ENCODE peak calls at places on chromosome X, in seven cellular contexts. T is left ventricle myocardium inferior, U is right lobe of liver, W is neural progenitor cell, D is AG10803, L is kidney, X is suprapubic skin. P is an unnamed sample.

GRCh38 chrX:49792376-49792775 is 36.7 kb upstream of the PAGE4 start:
- DNase-seq in T (no peak), U (no peak), W (no peak), D (no peak), L (no peak), X (no peak), P (no peak)

GRCh38 chrX:43655961-43656494 is at the start of gene MAOA:
- DNase-seq in T (peak), U (peak), W (peak), D (no peak), L (peak), X (peak), P (no peak)

GRCh38 chrX:119072771-119073170 is at the start of gene CT47C1:
- DNase-seq in T (no peak), U (no peak), W (no peak), D (no peak), L (no peak), X (no peak), P (no peak)

GRCh38 chrX:123184858-123185251 is 777 bp downstream of the GRIA3 start:
- DNase-seq in T (no peak), U (peak), W (peak), D (peak), L (no peak), X (no peak), P (no peak)

GRCh38 chrX:135605906-135606305 is 85.4 kb downstream of the INTS6L start:
- DNase-seq in T (no peak), U (no peak), W (no peak), D (no peak), L (no peak), X (no peak), P (no peak)

GRCh38 chrX:16186380-16187007 is 19.2 kb downstream of the MAGEB17 start:
- DNase-seq in T (no peak), U (no peak), W (no peak), D (no peak), L (no peak), X (no peak), P (no peak)

GRCh38 chrX:135543924-135544323 is 23.5 kb downstream of the INTS6L start:
- DNase-seq in T (no peak), U (no peak), W (peak), D (no peak), L (no peak), X (no peak), P (no peak)

GRCh38 chrX:136147320-136147901 is at the start of gene FHL1:
- DNase-seq in T (peak), U (peak), W (peak), D (no peak), L (peak), X (no peak), P (no peak)

GRCh38 chrX:74422576-74423288 is 1.4 kb downstream of the SLC16A2 start:
- DNase-seq in T (peak), U (peak), W (peak), D (peak), L (peak), X (peak), P (peak)

GRCh38 chrX:101081257-101081656 is 2.6 kb downstream of the TMEM35A start:
- DNase-seq in T (no peak), U (no peak), W (no peak), D (no peak), L (no peak), X (no peak), P (no peak)

GRCh38 chrX:107823456-107823855 is 2.2 kb upstream of the MID2 start:
- DNase-seq in T (no peak), U (no peak), W (no peak), D (peak), L (no peak), X (no peak), P (peak)

GRCh38 chrX:22192419-22193086 is 80.2 kb upstream of the CBLL2 start:
- DNase-seq in T (peak), U (peak), W (peak), D (peak), L (peak), X (peak), P (peak)

GRCh38 chrX:3712870-3713224 is 602 bp downstream of the PRKX start:
- DNase-seq in T (peak), U (no peak), W (no peak), D (no peak), L (peak), X (peak), P (no peak)

GRCh38 chrX:53435997-53436396 is 1.8 kb upstream of the HSD17B10 start:
- DNase-seq in T (peak), U (peak), W (peak), D (peak), L (peak), X (no peak), P (peak)

GRCh38 chrX:107135076-107135964 is 16.7 kb upstream of the RBM41 start:
- DNase-seq in T (no peak), U (no peak), W (no peak), D (peak), L (no peak), X (no peak), P (no peak)

GRCh38 chrX:134898450-134898849 is 92.3 kb upstream of the SMIM10 start:
- DNase-seq in T (no peak), U (no peak), W (no peak), D (no peak), L (no peak), X (no peak), P (no peak)

GRCh38 chrX:79117078-79117477 is 27.4 kb upstream of the GPR174 start:
- DNase-seq in T (no peak), U (no peak), W (no peak), D (no peak), L (no peak), X (no peak), P (no peak)

GRCh38 chrX:120775959-120776358 is 99.7 kb downstream of the CT47B1 start:
- DNase-seq in T (no peak), U (no peak), W (no peak), D (no peak), L (no peak), X (no peak), P (no peak)

GRCh38 chrX:71612256-71612655 is 6.1 kb downstream of the CXCR3 start:
- DNase-seq in T (no peak), U (no peak), W (no peak), D (no peak), L (no peak), X (no peak), P (no peak)

GRCh38 chrX:15619053-15619772 is 18.5 kb upstream of the ACE2 start:
- DNase-seq in T (no peak), U (no peak), W (no peak), D (peak), L (no peak), X (no peak), P (no peak)

GRCh38 chrX:137164329-137164728 is 130.5 kb upstream of the GPR101 start:
- DNase-seq in T (no peak), U (no peak), W (no peak), D (no peak), L (no peak), X (no peak), P (no peak)

GRCh38 chrX:42220083-42220482 is 296.7 kb upstream of the CASK start:
- DNase-seq in T (no peak), U (no peak), W (no peak), D (no peak), L (no peak), X (no peak), P (no peak)

GRCh38 chrX:72002886-72003285 is 92.2 kb downstream of the NHSL2 start:
- DNase-seq in T (no peak), U (no peak), W (no peak), D (peak), L (no peak), X (no peak), P (peak)

GRCh38 chrX:80432863-80433262 is 12.6 kb downstream of the TENT5D start:
- DNase-seq in T (no peak), U (no peak), W (no peak), D (peak), L (no peak), X (no peak), P (no peak)

GRCh38 chrX:40012800-40013682 is 84.7 kb downstream of the BCOR start:
- DNase-seq in T (peak), U (peak), W (peak), D (peak), L (peak), X (peak), P (no peak)

GRCh38 chrX:137432609-137433008 is 133.3 kb upstream of the ZIC3 start:
- DNase-seq in T (no peak), U (no peak), W (peak), D (no peak), L (no peak), X (no peak), P (peak)

GRCh38 chrX:13152511-13152868 is 108.1 kb upstream of the FAM9C start:
- DNase-seq in T (no peak), U (no peak), W (no peak), D (no peak), L (no peak), X (no peak), P (no peak)

GRCh38 chrX:6227445-6227820 is 1.2 kb downstream of the NLGN4X start:
- DNase-seq in T (no peak), U (no peak), W (peak), D (no peak), L (no peak), X (no peak), P (no peak)

GRCh38 chrX:55135171-55135570 is 46.4 kb downstream of the PAGE2 start:
- DNase-seq in T (no peak), U (peak), W (peak), D (peak), L (no peak), X (no peak), P (peak)

GRCh38 chrX:13380230-13380629 is 60.4 kb upstream of the ATXN3L start:
- DNase-seq in T (no peak), U (no peak), W (no peak), D (peak), L (no peak), X (no peak), P (no peak)

GRCh38 chrX:154298312-154298711 is 2.7 kb downstream of the TKTL1 start:
- DNase-seq in T (no peak), U (no peak), W (no peak), D (no peak), L (no peak), X (no peak), P (no peak)

GRCh38 chrX:54921427-54922021 is 900 bp downstream of the TRO start:
- DNase-seq in T (peak), U (no peak), W (peak), D (peak), L (peak), X (no peak), P (peak)

GRCh38 chrX:53445977-53446376 is 11.8 kb upstream of the HSD17B10 start:
- DNase-seq in T (no peak), U (peak), W (peak), D (peak), L (no peak), X (no peak), P (no peak)

GRCh38 chrX:139750390-139750789 is 42.4 kb upstream of the MCF2 start:
- DNase-seq in T (no peak), U (no peak), W (no peak), D (peak), L (no peak), X (no peak), P (no peak)

GRCh38 chrX:68504237-68504636 is 5.4 kb downstream of the YIPF6 start:
- DNase-seq in T (no peak), U (no peak), W (no peak), D (peak), L (no peak), X (no peak), P (no peak)

GRCh38 chrX:66728818-66729271 is 90.0 kb upstream of the EDA2R start:
- DNase-seq in T (peak), U (peak), W (peak), D (peak), L (peak), X (no peak), P (peak)

GRCh38 chrX:2452799-2453198 is 48.0 kb downstream of the DHRSX start:
- DNase-seq in T (no peak), U (no peak), W (no peak), D (no peak), L (no peak), X (no peak), P (no peak)
- TF ChIP-seq CTCF in T (no peak), U (no peak), W (no peak), D (no peak), L (no peak), X (no peak), P (no peak)

GRCh38 chrX:500481-501010 is 113.8 kb upstream of the PPP2R3B start:
- DNase-seq in T (no peak), U (no peak), W (no peak), D (no peak), L (no peak), X (no peak), P (no peak)
- H3K4me3 ChIP-seq in T (no peak), U (no peak), W (peak), D (no peak), L (no peak), X (no peak), P (no peak)

DNA sequence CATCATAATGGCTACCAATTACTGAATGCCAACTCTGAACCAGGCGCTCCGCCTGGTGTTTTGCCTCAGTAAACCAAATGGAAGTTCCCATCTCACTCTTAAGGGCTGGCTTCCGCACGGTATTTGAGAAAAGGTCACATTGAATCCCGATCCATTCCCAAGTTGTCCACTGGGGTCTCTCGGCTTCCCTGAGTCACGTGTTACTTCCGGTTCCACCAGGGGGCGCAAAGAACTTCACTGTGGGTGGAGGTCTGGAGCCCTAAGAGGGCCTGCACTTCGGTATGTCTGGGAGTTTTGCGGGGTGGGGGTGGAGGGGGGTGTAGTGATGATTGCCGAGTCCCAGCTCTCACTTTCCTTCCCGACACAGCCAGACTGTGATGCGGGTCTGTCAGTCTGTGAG is 13.4 kb upstream of the NHS start:
- DNase-seq in T (no peak), U (no peak), W (peak), D (no peak), L (no peak), X (no peak), P (no peak)
- TF ChIP-seq CTCF in T (no peak), U (no peak), W (peak), D (peak), L (peak), X (no peak), P (peak)

DNA sequence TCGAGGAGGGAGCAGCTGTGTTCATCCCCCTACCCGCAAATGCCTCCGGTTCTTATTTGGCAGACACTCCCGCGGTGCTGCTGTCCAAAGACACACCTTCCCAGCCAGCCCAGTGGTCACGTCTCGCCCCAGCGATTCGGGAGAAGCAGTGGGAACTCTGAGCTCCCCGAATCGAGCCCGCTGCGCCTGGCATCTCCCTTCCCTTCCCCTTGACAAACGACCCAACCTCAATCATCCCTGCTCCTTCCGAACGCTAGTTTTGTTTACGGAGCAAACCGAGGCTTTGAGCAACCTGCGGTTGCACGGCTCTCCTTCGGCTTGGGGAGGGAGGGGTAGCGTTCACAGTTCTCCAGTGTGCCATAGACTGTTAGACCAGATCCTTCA is 299 bp upstream of the FRMPD4 start:
- DNase-seq in T (no peak), U (no peak), W (peak), D (no peak), L (no peak), X (no peak), P (no peak)
- H3K4me3 ChIP-seq in T (peak), U (no peak), W (peak), D (peak), L (peak), X (peak), P (peak)

DNA sequence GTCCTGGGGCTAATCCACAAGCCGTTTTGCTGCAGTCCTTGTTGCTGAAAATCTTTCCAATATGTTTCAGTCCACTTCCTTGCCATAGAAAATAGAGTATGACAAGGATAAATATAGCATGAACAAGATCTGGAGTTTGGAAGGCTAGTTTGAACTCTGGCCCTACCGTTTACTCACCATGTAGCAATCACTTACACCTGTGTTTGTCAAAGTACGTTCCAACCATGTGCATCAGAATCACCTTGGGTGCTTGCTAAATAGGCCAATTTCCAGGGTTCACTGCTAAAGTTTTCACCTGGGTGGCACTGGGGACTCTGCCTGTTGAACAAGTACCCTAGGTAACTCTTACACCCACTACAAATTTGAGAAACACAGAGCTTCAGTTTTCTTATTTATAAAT is 188.9 kb downstream of the ENOX2 start:
- DNase-seq in T (no peak), U (no peak), W (no peak), D (no peak), L (no peak), X (no peak), P (no peak)
- TF ChIP-seq CTCF in T (no peak), U (no peak), W (no peak), D (no peak), L (no peak), X (no peak), P (no peak)

DNA sequence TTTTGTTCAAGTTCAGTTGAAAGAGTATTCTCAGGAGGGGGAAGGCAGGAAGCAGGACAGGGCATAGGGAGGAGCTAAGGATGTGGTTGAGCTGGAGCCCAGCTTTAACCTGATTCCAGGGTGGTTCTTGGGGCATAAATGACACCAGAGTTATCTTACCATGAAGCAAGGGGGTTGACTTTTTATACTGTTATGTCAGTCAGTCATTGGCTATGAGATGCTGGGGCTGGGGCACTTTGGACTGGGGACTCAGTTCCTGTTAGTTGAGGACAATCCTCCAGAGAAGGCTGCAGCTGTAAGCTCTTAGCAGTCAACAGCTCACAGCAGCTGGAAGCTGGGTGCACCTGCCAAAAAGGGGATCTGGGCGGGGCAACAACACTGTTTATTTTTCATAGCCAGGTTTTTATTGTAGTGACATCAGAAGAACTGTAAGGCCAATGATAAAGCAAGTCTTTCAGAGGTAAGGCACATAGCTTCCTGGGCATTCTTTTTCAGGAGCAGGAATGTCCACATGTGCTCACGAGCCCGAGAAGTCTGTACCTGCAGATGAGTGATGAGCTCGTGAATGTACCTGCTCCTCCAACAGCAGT is 78.5 kb downstream of the MID1IP1 start:
- DNase-seq in T (peak), U (no peak), W (no peak), D (no peak), L (no peak), X (no peak), P (no peak)
- H3K4me3 ChIP-seq in T (no peak), U (no peak), W (no peak), D (no peak), L (no peak), X (no peak), P (no peak)

DNA sequence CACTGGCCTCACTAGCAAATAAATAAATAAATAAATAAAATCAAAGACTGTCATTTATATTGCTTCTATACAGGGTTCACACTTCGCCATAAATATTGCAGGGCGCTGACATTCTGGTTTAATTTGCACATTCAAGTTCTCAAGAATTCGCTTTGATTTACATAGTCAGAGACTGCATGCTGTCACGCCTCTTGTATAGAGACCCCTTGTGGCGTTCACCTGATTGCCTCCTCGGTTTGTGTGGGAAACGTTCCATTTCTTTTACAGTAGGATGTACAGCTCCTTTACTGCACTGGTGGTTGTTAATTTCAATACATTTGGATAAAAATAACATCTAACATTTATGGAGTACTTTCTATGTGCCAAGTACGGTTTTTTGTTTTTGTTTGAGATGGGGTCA is 71.3 kb upstream of the ADGRG2 start:
- DNase-seq in T (no peak), U (no peak), W (no peak), D (no peak), L (no peak), X (no peak), P (no peak)
- TF ChIP-seq CTCF in T (no peak), U (no peak), W (peak), D (no peak), L (no peak), X (no peak), P (no peak)

DNA sequence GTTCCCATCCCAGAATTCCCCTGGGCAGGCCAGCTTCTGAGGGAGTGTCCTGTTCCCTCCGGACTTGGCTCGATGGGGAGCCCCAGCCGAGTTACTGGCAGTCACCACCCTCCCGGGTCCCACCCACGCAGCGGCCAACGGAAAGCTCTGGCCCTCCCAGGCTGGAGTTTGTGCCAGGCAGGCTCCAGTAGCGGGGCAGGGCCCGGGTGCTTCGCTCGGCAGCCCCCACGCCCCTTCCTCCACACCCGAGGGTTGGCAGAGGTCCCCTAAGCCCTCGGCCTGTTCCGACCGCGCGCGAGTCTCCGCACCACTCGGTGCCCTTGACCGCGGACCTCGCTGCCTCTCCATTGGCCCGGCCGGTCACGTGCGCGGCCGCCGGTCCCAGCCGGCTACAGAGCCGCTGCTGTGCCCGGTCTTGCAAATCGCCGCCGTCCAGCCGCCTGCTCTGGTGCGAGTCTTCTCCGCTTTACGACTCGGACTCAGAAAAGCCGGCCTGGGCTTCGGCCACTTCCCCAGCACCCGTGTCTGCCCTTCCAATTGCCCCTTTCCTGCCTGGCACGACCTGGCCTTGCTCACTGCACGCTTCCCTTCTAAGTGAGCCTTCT is 20.8 kb upstream of the MTM1 start:
- DNase-seq in T (peak), U (peak), W (peak), D (peak), L (peak), X (peak), P (no peak)
- H3K4me3 ChIP-seq in T (peak), U (peak), W (peak), D (peak), L (peak), X (peak), P (peak)

GRCh38 chrX:47643926-47644325 is 6.4 kb downstream of the ELK1 start:
- DNase-seq in T (no peak), U (no peak), W (peak), D (peak), L (no peak), X (no peak), P (no peak)
- TF ChIP-seq CTCF in T (peak), U (peak), W (peak), D (peak), L (peak), X (no peak), P (peak)

P was measured in astrocyte of the cerebellum.